ENCODE peak calls at places on chromosomes 12 and 14, in five cellular contexts. J, E, P, V and N are unnamed samples. For H3K9me3, the result is how much of the 10 kb centered on the place peaks cover.

GRCh38 chr14:45810152-45810872 is 557.3 kb upstream of the MIS18BP1 start:
- DNase-seq in J (no peak), E (no peak), P (no peak), V (no peak), N (no peak)

GRCh38 chr14:90658541-90658967 is 157.7 kb downstream of the TTC7B start:
- DNase-seq in J (no peak), E (no peak), P (no peak), V (no peak), N (no peak)

GRCh38 chr14:24634158-24634557 is at the start of gene GZMB:
- DNase-seq in J (no peak), E (no peak), P (no peak), V (no peak), N (no peak)

GRCh38 chr14:89184952-89185351 is 232.1 kb downstream of the FOXN3 start:
- DNase-seq in J (no peak), E (no peak), P (no peak), V (no peak), N (no peak)

GRCh38 chr12:78167510-78167909 is 336.8 kb downstream of the NAV3 start:
- DNase-seq in J (no peak), E (no peak), P (no peak), V (no peak), N (no peak)

GRCh38 chr12:113302925-113303640 is 31.8 kb downstream of the SLC8B1 start:
- DNase-seq in J (no peak), E (no peak), P (no peak), V (no peak), N (no peak)

GRCh38 chr12:7907009-7907408 is 29.0 kb downstream of the SLC2A3 start:
- DNase-seq in J (peak), E (peak), P (no peak), V (no peak), N (no peak)

GRCh38 chr14:68677901-68678300 is 115.0 kb downstream of the ZFP36L1 start:
- DNase-seq in J (no peak), E (no peak), P (no peak), V (no peak), N (peak)

GRCh38 chr12:14258468-14258947 is 107.0 kb upstream of the ATF7IP start:
- DNase-seq in J (no peak), E (peak), P (no peak), V (no peak), N (no peak)

GRCh38 chr12:125336246-125336645 is 271.0 kb downstream of the AACS start:
- DNase-seq in J (no peak), E (no peak), P (no peak), V (no peak), N (no peak)

GRCh38 chr12:125329239-125330238 is 264.3 kb downstream of the AACS start:
- DNase-seq in J (no peak), E (no peak), P (no peak), V (no peak), N (no peak)

GRCh38 chr12:125330645-125331341 is 265.6 kb downstream of the AACS start:
- DNase-seq in J (peak), E (peak), P (no peak), V (peak), N (peak)

GRCh38 chr12:125331342-125332052 is 266.3 kb downstream of the AACS start:
- DNase-seq in J (no peak), E (no peak), P (no peak), V (no peak), N (no peak)

DNA sequence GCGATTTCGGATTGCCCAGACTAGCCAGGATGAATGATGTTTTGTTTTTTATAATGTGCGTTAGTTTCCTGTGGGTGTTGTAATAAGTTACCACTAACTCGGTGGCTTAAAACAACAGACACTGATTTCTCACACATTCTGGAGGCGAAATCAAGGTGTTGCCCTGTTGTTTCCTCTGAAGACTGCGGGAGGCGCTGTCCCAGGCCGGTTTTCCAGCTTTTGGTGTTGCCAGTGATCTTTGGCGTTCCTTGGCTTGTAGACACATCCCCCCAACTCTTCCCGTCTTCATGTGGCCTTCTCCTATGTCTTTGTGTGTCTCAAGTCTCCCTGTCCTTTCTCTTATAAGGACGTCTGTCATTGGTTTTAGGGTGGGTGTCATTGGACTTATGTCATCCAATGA is 267.7 kb downstream of the AACS start:
- DNase-seq in J (no peak), E (no peak), P (no peak), V (no peak), N (no peak)
- TF ChIP-seq CTCF in J (peak), E (peak), P (peak), V (no peak), N (no peak)

DNA sequence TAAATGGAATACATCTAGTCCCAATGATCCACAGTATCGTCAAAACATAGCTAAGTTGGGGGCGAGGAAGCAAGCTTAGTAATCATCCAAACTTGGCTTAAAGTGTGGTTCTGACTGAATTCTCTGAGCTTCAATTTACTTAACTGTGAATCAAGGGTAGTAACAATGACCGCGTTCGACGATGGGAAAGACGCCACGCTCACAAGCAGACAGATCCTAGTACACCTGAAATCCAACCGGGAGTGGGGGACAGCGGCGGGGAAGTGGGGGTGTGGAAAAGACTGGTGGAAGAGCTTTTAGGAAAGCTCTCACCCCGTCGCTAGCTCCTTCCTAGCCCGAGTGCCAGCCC is 433 bp downstream of the COX16 start:
- DNase-seq in J (no peak), E (no peak), P (no peak), V (no peak), N (no peak)
- H3K9me3 ChIP-seq in J (under half), E (under half), P (under half), V (under half), N (under half)

GRCh38 chr12:32201096-32201495 is 94.4 kb downstream of the BICD1 start:
- DNase-seq in J (no peak), E (no peak), P (no peak), V (no peak), N (no peak)

GRCh38 chr12:32196250-32197198 is 89.9 kb downstream of the BICD1 start:
- DNase-seq in J (no peak), E (no peak), P (no peak), V (no peak), N (no peak)

GRCh38 chr12:32198555-32198954 is 91.9 kb downstream of the BICD1 start:
- DNase-seq in J (peak), E (no peak), P (peak), V (no peak), N (no peak)

GRCh38 chr12:32201996-32202395 is 95.3 kb downstream of the BICD1 start:
- DNase-seq in J (no peak), E (no peak), P (no peak), V (no peak), N (no peak)

DNA sequence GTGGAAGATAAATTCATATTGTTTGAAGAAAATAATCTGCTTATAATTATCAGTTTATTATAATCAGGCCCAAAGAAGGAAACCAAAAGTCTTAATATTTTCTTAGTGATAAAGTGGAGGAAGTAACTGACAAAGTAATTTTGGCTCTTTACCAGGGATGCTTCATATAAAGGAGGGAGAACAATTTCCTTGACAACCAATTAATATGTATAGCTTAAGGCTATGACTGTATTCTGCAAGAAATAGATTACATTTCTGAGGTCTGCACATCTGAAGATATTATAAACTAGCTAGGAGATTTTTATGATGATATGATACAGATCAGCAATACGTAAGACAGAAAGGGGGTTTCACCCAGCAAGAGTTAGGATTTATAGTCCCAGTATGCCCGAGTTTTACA is 90.8 kb downstream of the BICD1 start:
- DNase-seq in J (no peak), E (no peak), P (no peak), V (no peak), N (no peak)
- TF ChIP-seq POLR2AphosphoS5 in J (no peak), E (no peak), P (no peak), V (no peak), N (no peak)

GRCh38 chr14:106610691-106611090 is 1084.3 kb downstream of the TMEM121 start:
- DNase-seq in J (no peak), E (no peak), P (no peak), V (no peak), N (no peak)

GRCh38 chr14:106606936-106607335 is 1080.6 kb downstream of the TMEM121 start:
- DNase-seq in J (no peak), E (no peak), P (no peak), V (no peak), N (no peak)

DNA sequence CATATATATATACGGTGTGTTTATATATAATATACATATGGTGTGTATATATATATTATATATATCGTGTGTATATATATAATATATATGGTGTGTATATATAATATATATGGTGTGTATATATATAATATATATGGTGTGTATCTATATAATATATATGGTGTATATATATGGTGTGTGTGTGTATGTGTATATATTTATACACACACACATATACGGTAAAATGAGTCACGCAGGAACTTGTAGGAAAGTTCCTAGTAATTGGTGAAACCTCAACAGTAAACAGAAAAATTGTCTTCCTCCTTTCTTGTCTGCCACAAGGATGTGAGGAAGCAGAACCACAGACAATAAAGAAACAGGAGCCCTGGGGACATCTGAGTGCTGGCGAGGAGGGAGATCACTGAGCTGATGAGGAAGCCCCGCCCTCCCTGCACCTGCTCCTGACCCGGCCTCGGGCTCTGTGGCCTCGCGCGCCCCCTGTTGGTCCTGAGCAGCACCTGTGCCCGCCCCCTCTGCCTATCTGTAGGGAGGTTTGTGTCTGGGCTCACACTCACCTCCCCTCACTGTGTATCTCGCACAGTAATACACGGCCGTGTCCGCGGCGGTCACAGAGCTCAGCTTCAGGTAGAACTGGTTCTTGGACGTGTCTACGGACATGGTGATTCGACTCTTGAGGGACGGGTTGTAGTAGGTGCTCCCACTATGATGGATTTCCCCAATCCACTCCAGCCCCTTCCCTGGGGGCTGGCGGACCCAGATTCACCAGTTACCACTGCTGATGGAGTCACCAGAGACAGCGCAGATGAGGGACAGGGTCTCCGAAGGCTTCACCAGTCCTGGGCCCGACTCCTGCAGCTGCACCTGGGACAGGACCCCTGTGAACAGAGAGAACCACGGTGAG is 1079.4 kb downstream of the TMEM121 start:
- DNase-seq in J (no peak), E (peak), P (no peak), V (peak), N (no peak)
- TF ChIP-seq CTCF in J (no peak), E (peak), P (peak), V (peak), N (no peak)

GRCh38 chr12:57300961-57301584 is 50.1 kb upstream of the STAC3 start:
- DNase-seq in J (no peak), E (no peak), P (no peak), V (no peak), N (no peak)
- H3K9me3 ChIP-seq in J (under half), E (under half), P (under half), V (under half), N (under half)

GRCh38 chr14:72715215-72715909 is 178.5 kb downstream of the DPF3 start:
- DNase-seq in J (no peak), E (peak), P (no peak), V (no peak), N (peak)
- TF ChIP-seq POLR2AphosphoS5 in J (no peak), E (no peak), P (no peak), V (no peak), N (no peak)

GRCh38 chr12:119025786-119026185 is 44.4 kb downstream of the SRRM4 start:
- DNase-seq in J (no peak), E (no peak), P (no peak), V (no peak), N (no peak)

GRCh38 chr12:119016715-119017114 is 35.4 kb downstream of the SRRM4 start:
- DNase-seq in J (no peak), E (no peak), P (no peak), V (no peak), N (no peak)

GRCh38 chr12:119024226-119024810 is 43.0 kb downstream of the SRRM4 start:
- DNase-seq in J (no peak), E (no peak), P (no peak), V (no peak), N (no peak)

DNA sequence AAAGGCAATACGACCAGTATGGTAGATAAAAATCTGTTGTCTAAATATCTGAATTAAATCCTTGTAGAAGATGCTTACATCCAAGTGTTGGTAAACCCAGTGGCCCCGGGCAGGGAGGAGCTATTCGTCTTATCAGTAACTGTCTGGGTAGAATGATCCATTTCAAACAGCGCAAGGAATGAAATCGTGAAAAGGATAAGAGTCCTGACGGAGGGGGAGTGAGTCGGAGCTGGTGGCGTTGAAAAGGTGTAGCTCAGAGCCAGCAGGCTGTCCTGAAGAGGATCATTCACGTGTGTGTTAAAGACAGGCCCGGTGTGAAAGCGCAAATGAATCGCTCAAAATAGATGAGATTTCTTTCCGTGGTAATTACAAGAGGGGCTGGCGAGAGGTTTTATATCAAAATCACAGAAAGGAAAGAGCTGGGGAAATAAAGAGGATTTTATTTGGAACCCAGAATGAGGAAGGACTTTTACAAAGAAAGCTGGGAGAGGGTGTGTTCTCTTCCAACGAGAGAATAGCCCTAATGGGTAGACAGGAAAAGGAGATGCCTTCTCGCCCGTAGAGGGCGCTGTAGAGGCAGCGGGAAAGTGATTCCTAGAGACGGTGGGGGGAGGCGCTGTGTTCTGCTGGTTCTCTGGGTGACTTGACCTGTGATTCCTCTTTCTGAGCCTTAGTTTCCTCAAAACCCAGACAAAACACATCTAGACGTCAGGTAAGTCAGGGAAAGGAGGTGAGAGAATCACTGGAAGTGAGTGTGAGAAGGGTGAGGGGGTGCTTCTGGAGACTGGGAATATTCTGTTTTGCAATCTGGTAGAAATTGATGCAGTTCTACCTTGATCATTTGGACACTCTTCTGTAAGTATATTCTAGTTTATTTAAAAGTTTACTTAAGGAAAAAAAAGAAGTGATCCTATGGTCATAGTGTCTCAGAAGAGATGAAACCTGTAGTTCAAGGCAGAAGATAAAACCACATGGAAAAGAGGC is 39.3 kb downstream of the SRRM4 start:
- DNase-seq in J (peak), E (peak), P (no peak), V (no peak), N (no peak)
- TF ChIP-seq CTCF in J (peak), E (peak), P (peak), V (no peak), N (no peak)